ENCODE peak calls at places on chromosomes 2 and 18, in nine cellular contexts. R is MCF 10A, B is kidney, C is progenitor cell of endocrine pancreas, V is endothelial cell, X is HFF-Myc, K is glutamatergic neuron, Z is cardiac muscle cell, U is osteocyte. N is an unnamed sample.

GRCh38 chr2:224954980-224955379 is 87.3 kb downstream of the DOCK10 start:
- DNase-seq in U (no peak), C (no peak), K (no peak), B (no peak), V (no peak), R (no peak), X (no peak), Z (no peak), N (no peak)

GRCh38 chr18:35050004-35050623 is 8.9 kb downstream of the MAPRE2 start:
- DNase-seq in B (no peak), R (no peak), Z (no peak), U (no peak), X (no peak), K (no peak), C (no peak), V (no peak), N (no peak)

GRCh38 chr2:44952143-44952805 is 10.8 kb downstream of the SIX3 start:
- DNase-seq in C (peak; percentile 62), U (no peak), Z (peak; percentile 84), R (no peak), B (peak; percentile 74), K (peak; percentile 90), X (no peak), V (peak; percentile 82), N (no peak)

GRCh38 chr2:147855316-147855715 is 10.5 kb downstream of the ACVR2A start:
- DNase-seq in V (no peak), X (no peak), R (no peak), K (no peak), U (no peak), C (no peak), B (no peak), Z (no peak), N (no peak)

GRCh38 chr2:20050104-20050711 is 1.2 kb downstream of the LAPTM4A start:
- DNase-seq in Z (no peak), B (no peak), K (no peak), X (no peak), V (no peak), R (peak; percentile 80), U (no peak), C (no peak), N (no peak)

GRCh38 chr2:17899871-17900270 is 21.4 kb downstream of the KCNS3 start:
- DNase-seq in R (no peak), U (no peak), X (no peak), B (no peak), C (no peak), V (no peak), Z (no peak), K (no peak), N (no peak)

GRCh38 chr2:71610671-71611070 is 157.3 kb downstream of the DYSF start:
- DNase-seq in U (peak; percentile 75), Z (no peak), R (no peak), C (peak; percentile 5), B (peak; percentile 38), X (no peak), V (no peak), K (no peak), N (peak; percentile 44)

GRCh38 chr2:28225472-28225915 is 167.2 kb upstream of the FOSL2 start:
- DNase-seq in Z (no peak), X (no peak), V (no peak), B (no peak), C (no peak), R (peak; percentile 5), K (no peak), U (no peak), N (no peak)

GRCh38 chr18:37554399-37554787 is 11.2 kb downstream of the CELF4 start:
- DNase-seq in R (no peak), U (no peak), K (no peak), V (no peak), X (no peak), Z (no peak), B (peak; percentile 5), C (no peak), N (no peak)

GRCh38 chr18:37552296-37552695 is 13.3 kb downstream of the CELF4 start:
- DNase-seq in V (no peak), U (no peak), B (no peak), Z (no peak), C (no peak), K (no peak), R (no peak), X (no peak), N (no peak)

GRCh38 chr18:37551846-37552245 is 13.8 kb downstream of the CELF4 start:
- DNase-seq in U (no peak), X (no peak), V (no peak), R (no peak), K (no peak), C (no peak), Z (no peak), B (no peak), N (no peak)

GRCh38 chr18:37551249-37551648 is 14.3 kb downstream of the CELF4 start:
- DNase-seq in R (no peak), X (no peak), B (no peak), C (no peak), V (no peak), Z (no peak), K (no peak), U (no peak), N (no peak)

GRCh38 chr18:37553633-37554398 is 11.8 kb downstream of the CELF4 start:
- DNase-seq in B (peak; percentile 51), U (no peak), X (no peak), Z (peak; percentile 60), R (no peak), K (no peak), V (peak; percentile 39), C (no peak), N (peak; percentile 83)
- TF ChIP-seq CTCF in B (no peak), U (peak; percentile 10), X (peak; percentile 9), Z (peak; percentile 53), R (no peak), K (peak; percentile 69), V (peak; percentile 54), C (peak; percentile 59), N (peak; percentile 46)

GRCh38 chr2:40353236-40353635 is 98.7 kb downstream of the SLC8A1 start:
- DNase-seq in C (no peak), B (no peak), U (no peak), Z (no peak), V (no peak), X (no peak), R (no peak), K (no peak), N (no peak)
- TF ChIP-seq CTCF in C (no peak), B (no peak), U (no peak), Z (no peak), V (no peak), X (no peak), R (no peak), K (no peak), N (no peak)

DNA sequence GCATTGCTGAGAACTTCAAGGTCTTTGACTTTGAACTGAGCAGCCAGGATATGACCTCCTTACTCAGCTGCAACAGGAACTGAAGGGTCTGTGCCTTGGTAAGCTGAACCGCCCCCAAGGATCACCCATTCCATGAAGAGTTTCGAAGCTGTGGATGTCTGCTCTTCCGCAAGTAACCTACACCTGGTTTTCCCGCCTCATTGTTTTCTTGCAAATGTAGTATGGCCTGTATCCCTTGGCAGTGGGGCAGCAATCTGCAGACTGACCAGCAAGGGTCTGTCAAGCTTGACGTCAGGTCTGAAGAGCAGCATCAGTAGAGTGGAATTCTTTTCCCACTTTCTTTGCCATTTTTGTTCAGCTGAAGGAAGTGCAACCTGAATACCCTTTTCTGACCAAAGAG is 62.6 kb upstream of the RAB12 start:
- DNase-seq in V (no peak), B (no peak), U (no peak), K (no peak), X (no peak), R (no peak), C (no peak), Z (no peak), N (no peak)
- TF ChIP-seq CTCF in V (no peak), B (no peak), U (no peak), K (no peak), X (no peak), R (no peak), C (no peak), Z (no peak), N (no peak)

GRCh38 chr18:45733535-45733934 is 9.6 kb downstream of the SLC14A1 start:
- DNase-seq in X (no peak), C (no peak), R (peak; percentile 14), Z (no peak), V (no peak), B (no peak), U (no peak), K (no peak), N (no peak)
- TF ChIP-seq CTCF in X (no peak), C (peak; percentile 29), R (no peak), Z (no peak), V (no peak), B (no peak), U (no peak), K (no peak), N (no peak)

DNA sequence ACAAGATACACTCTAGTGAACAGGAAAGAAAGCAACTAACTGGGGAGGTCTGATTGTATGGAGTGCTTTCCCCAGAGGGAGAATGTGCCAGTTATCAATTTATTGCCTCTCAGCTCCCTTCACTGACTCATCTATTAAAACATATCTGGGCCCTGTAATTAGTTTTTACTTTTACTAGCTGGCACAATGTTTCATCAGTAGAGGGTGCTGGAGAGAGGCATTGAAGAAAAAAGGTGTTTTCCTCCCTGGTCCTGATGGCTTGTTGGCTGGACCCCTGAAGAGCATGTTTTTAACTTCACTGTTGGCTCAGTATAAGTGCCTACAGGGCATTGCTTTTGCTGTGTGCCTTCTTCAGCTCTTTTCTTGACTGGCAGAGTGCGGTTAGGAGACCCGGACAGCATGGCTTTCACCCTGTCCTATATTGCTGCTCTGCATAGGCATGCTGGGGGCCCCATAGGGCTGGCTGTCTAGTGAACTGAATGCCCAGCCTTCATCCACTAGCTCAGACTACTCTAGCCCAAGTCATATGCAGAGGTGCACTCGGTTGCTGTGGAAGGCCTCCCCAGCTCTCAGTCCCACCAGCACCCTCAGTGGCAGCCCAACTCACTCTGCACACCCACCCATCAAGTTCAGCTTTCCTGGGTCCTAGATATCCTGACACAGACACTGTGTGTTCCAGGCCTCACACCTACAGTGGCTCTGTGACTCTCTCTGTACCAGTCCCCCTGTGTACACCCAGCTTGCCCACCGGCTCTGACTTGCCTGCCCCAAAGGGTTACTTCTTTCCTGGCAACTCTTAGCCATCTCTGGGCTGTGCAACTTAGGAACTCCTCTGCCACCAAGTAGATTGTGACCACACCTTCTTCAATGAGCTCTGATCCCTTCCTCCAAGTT is 62.3 kb upstream of the ACYP2 start:
- DNase-seq in B (no peak), C (no peak), R (peak; percentile 41), Z (no peak), K (no peak), X (no peak), V (no peak), U (no peak), N (no peak)
- TF ChIP-seq CTCF in B (no peak), C (peak; percentile 10), R (no peak), Z (peak; percentile 34), K (peak; percentile 13), X (peak; percentile 22), V (no peak), U (no peak), N (no peak)